ENCODE peak calls at places on chromosomes 7 and 10, in seven cellular contexts. G is mesendoderm, R is H1, A is neuronal stem cell, I is IMR-90, P is mesenchymal stem cell, Q is trophoblast cell. W is an unnamed sample.

GRCh38 chr7:28662236-28662635 is 249.9 kb downstream of the CREB5 start:
- DNase-seq in G (peak), R (no peak), A (no peak), I (no peak), P (no peak), Q (no peak), W (no peak)

GRCh38 chr7:87435546-87435945 is 39.9 kb downstream of the ABCB4 start:
- DNase-seq in G (no peak), R (no peak), A (no peak), I (peak), P (no peak), Q (no peak), W (no peak)

GRCh38 chr7:43454936-43455518 is 127.9 kb upstream of the STK17A start:
- DNase-seq in G (peak), R (no peak), A (peak), I (peak), P (peak), Q (peak), W (no peak)

GRCh38 chr10:98446121-98446655 is 547 bp downstream of the HPS1 start:
- DNase-seq in G (peak), R (no peak), A (peak), I (peak), P (peak), Q (no peak), W (peak)

GRCh38 chr7:82810558-82811259 is 352.0 kb downstream of the PCLO start:
- DNase-seq in G (peak), R (no peak), A (peak), I (peak), P (peak), Q (peak), W (no peak)

GRCh38 chr7:4631021-4631663 is 51.0 kb upstream of the FOXK1 start:
- DNase-seq in G (no peak), R (no peak), A (no peak), I (no peak), P (no peak), Q (no peak), W (no peak)

GRCh38 chr10:3671431-3671955 is 113.5 kb downstream of the KLF6 start:
- DNase-seq in G (peak), R (no peak), A (no peak), I (no peak), P (no peak), Q (peak), W (no peak)

GRCh38 chr10:100327007-100327700 is 2.9 kb downstream of the PKD2L1 start:
- DNase-seq in G (no peak), R (no peak), A (no peak), I (peak), P (no peak), Q (no peak), W (no peak)

GRCh38 chr7:91326516-91327209 is 62.4 kb downstream of the FZD1 start:
- DNase-seq in G (no peak), R (no peak), A (no peak), I (no peak), P (no peak), Q (no peak), W (no peak)

GRCh38 chr7:123916240-123916724 is 8.8 kb upstream of the SPAM1 start:
- DNase-seq in G (peak), R (peak), A (peak), I (peak), P (peak), Q (peak), W (peak)

GRCh38 chr10:29316308-29317026 is 27.6 kb downstream of the LYZL1 start:
- DNase-seq in G (no peak), R (no peak), A (no peak), I (no peak), P (no peak), Q (no peak), W (no peak)

GRCh38 chr10:27240891-27241639 is 468 bp upstream of the ACBD5 start:
- DNase-seq in G (peak), R (no peak), A (peak), I (no peak), P (peak), Q (peak), W (peak)

GRCh38 chr7:134343796-134344195 is 27.1 kb upstream of the SLC35B4 start:
- DNase-seq in G (no peak), R (no peak), A (no peak), I (no peak), P (no peak), Q (no peak), W (no peak)

GRCh38 chr7:149869867-149870266 is 3.9 kb upstream of the ATP6V0E2 start:
- DNase-seq in G (no peak), R (no peak), A (no peak), I (no peak), P (no peak), Q (no peak), W (peak)

GRCh38 chr7:134856141-134856540 is 76.7 kb downstream of the CALD1 start:
- DNase-seq in G (peak), R (no peak), A (no peak), I (no peak), P (peak), Q (no peak), W (no peak)

GRCh38 chr7:134941947-134942346 is 44.4 kb upstream of the AGBL3 start:
- DNase-seq in G (peak), R (no peak), A (no peak), I (no peak), P (no peak), Q (peak), W (no peak)

GRCh38 chr7:116543664-116544063 is 18.8 kb downstream of the CAV1 start:
- DNase-seq in G (peak), R (no peak), A (no peak), I (peak), P (peak), Q (no peak), W (no peak)

GRCh38 chr7:139720705-139721231 is 57.0 kb downstream of the HIPK2 start:
- DNase-seq in G (no peak), R (no peak), A (no peak), I (peak), P (peak), Q (no peak), W (no peak)

GRCh38 chr10:95464280-95464679 is 96.9 kb downstream of the SORBS1 start:
- DNase-seq in G (no peak), R (no peak), A (no peak), I (no peak), P (no peak), Q (no peak), W (no peak)

GRCh38 chr7:134701272-134701671 is 54.6 kb downstream of the BPGM start:
- DNase-seq in G (peak), R (no peak), A (no peak), I (peak), P (peak), Q (peak), W (no peak)

GRCh38 chr7:30880090-30880704 is 31.5 kb upstream of the AQP1 start:
- DNase-seq in G (no peak), R (no peak), A (no peak), I (no peak), P (peak), Q (peak), W (no peak)

GRCh38 chr10:82874671-82875070 is 999.7 kb downstream of the NRG3 start:
- DNase-seq in G (no peak), R (no peak), A (no peak), I (no peak), P (peak), Q (no peak), W (no peak)

GRCh38 chr10:3123571-3124411 is 48.8 kb downstream of the PITRM1 start:
- DNase-seq in G (no peak), R (no peak), A (no peak), I (no peak), P (no peak), Q (no peak), W (no peak)

GRCh38 chr7:33050425-33051318 is 11.9 kb downstream of the NT5C3A start:
- DNase-seq in G (peak), R (no peak), A (no peak), I (peak), P (peak), Q (peak), W (no peak)

GRCh38 chr10:103921750-103922195 is 3.8 kb upstream of the STN1 start:
- DNase-seq in G (peak), R (no peak), A (no peak), I (peak), P (no peak), Q (no peak), W (peak)

GRCh38 chr10:132058111-132058745 is 7.5 kb upstream of the JAKMIP3 start:
- DNase-seq in G (no peak), R (no peak), A (no peak), I (no peak), P (no peak), Q (no peak), W (no peak)

GRCh38 chr7:139889186-139889871 is 60.3 kb downstream of the TBXAS1 start:
- DNase-seq in G (no peak), R (no peak), A (no peak), I (peak), P (no peak), Q (no peak), W (no peak)

GRCh38 chr7:90188281-90188680 is 23.3 kb upstream of the STEAP2 start:
- DNase-seq in G (no peak), R (no peak), A (no peak), I (no peak), P (no peak), Q (no peak), W (no peak)

GRCh38 chr7:131909151-131909768 is 352.8 kb upstream of the PODXL start:
- DNase-seq in G (no peak), R (no peak), A (no peak), I (no peak), P (no peak), Q (no peak), W (peak)

GRCh38 chr7:1966631-1967200 is 266.0 kb downstream of the MAD1L1 start:
- DNase-seq in G (no peak), R (no peak), A (no peak), I (no peak), P (no peak), Q (no peak), W (no peak)

GRCh38 chr7:158595068-158595467 is 7.4 kb upstream of the PTPRN2 start:
- DNase-seq in G (peak), R (no peak), A (peak), I (peak), P (peak), Q (no peak), W (peak)

GRCh38 chr7:29371472-29371871 is 176.9 kb downstream of the CHN2 start:
- DNase-seq in G (no peak), R (no peak), A (no peak), I (no peak), P (no peak), Q (no peak), W (no peak)

GRCh38 chr10:96407560-96408069 is 48.8 kb upstream of the OPALIN start:
- DNase-seq in G (no peak), R (no peak), A (no peak), I (no peak), P (no peak), Q (no peak), W (peak)

GRCh38 chr10:113753020-113753692 is 1.7 kb downstream of the PLEKHS1 start:
- DNase-seq in G (no peak), R (no peak), A (no peak), I (peak), P (no peak), Q (no peak), W (no peak)

GRCh38 chr7:108037140-108037539 is 34.2 kb upstream of the LAMB1 start:
- DNase-seq in G (no peak), R (no peak), A (no peak), I (no peak), P (no peak), Q (no peak), W (no peak)

GRCh38 chr10:133439517-133440461 is 14.0 kb upstream of the SCART1 start:
- DNase-seq in G (no peak), R (no peak), A (no peak), I (no peak), P (no peak), Q (no peak), W (no peak)

GRCh38 chr10:133442967-133443924 is 10.5 kb upstream of the SCART1 start:
- DNase-seq in G (no peak), R (no peak), A (no peak), I (no peak), P (no peak), Q (no peak), W (no peak)

GRCh38 chr10:133440633-133441285 is 13.0 kb upstream of the SCART1 start:
- DNase-seq in G (no peak), R (no peak), A (no peak), I (no peak), P (no peak), Q (no peak), W (no peak)

GRCh38 chr10:133442191-133442966 is 11.4 kb upstream of the SCART1 start:
- DNase-seq in G (no peak), R (no peak), A (no peak), I (no peak), P (no peak), Q (no peak), W (no peak)

DNA sequence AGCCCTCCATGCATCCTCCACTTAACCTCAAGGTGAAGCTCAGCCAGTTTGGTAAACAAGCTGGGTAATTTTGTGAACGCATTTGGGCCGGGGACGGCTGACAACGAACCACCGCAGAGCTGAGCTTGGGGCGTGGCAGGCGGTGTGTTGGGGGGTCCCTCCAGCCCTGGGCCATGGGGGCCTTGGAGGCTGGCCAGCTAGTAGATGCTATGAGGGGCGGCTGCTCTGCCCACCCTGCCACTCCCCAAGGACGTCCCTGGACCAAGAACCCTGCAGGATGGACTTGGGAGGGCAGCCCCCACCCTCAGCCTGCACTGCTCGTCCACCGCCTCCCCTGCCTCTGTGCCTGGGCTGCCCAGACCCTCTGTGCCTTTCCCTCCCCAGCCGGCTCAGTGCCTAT is 12.0 kb upstream of the SCART1 start:
- DNase-seq in G (no peak), R (no peak), A (no peak), I (no peak), P (no peak), Q (no peak), W (no peak)
- H4K8ac ChIP-seq in G (no peak), R (no peak), A (peak), I (no peak), P (no peak), Q (no peak), W (no peak)

GRCh38 chr10:32050145-32050544 is 6.1 kb downstream of the KIF5B start:
- DNase-seq in G (peak), R (no peak), A (no peak), I (no peak), P (no peak), Q (no peak), W (no peak)
- H3K4me2 ChIP-seq in G (peak), R (peak), A (no peak), I (peak), P (no peak), Q (peak), W (peak)

GRCh38 chr7:155886391-155887173 is 74.3 kb upstream of the SHH start:
- DNase-seq in G (no peak), R (no peak), A (no peak), I (no peak), P (no peak), Q (no peak), W (no peak)
- H4K8ac ChIP-seq in G (no peak), R (no peak), A (no peak), I (peak), P (no peak), Q (no peak), W (no peak)

GRCh38 chr7:49453486-49453885 is 320.0 kb upstream of the VWC2 start:
- DNase-seq in G (no peak), R (no peak), A (no peak), I (no peak), P (no peak), Q (no peak), W (no peak)
- H3K4me2 ChIP-seq in G (no peak), R (no peak), A (no peak), I (no peak), P (no peak), Q (no peak), W (no peak)

DNA sequence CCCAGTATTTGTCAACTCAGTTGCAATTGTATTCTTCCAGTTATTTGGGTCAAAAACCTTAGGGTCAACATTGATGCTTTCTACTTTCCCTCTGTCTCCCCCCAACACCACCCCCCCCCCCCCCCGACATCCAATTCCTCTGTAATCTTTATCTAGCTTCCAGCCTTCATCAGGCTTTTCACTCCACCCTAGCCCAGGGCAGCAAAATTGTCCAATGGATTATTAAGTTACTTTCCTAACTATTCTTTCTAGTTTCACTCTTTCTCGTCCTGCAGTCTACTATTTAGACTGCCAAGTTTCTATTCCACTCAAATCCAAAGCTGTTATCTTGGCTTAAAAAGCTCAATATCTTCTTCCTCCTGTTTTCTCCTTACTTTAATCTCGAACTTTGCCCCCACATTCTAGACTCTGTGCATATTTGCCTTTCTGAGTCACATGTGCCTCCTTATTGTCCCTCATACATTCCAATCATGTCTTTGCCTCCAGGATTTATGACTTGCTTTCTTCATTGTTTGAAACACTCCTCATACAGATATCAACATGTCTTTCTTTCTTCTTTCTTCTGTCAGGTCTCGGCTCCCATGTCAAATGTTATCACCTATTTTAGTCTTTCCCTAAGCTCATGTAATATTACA is 196.6 kb upstream of the TMEM196 start:
- DNase-seq in G (no peak), R (no peak), A (no peak), I (no peak), P (peak), Q (peak), W (no peak)
- H4K8ac ChIP-seq in G (no peak), R (no peak), A (no peak), I (no peak), P (no peak), Q (no peak), W (no peak)

DNA sequence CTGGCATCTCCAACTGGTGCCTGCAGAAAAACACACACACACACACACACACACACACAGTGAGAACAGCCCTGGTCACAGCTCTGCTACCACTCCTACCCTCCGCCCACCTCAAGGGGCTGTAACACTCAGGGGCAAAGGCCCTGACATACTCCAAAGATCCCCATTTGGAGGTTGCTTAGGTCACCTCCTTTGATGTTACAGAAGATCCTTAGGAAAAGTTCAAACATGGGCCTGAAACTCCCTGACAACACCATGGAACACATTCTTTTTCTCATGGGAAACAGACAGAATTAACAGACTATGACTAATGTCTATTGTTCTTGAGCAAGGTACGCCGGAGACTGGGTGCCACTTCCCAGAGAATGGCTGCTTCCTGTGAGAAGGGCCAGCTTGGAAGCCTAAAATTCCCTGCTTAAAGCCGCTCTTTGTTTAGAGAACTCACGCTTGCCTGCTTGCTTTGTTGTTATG is 27.7 kb downstream of the DENND11 start:
- DNase-seq in G (peak), R (peak), A (peak), I (no peak), P (no peak), Q (peak), W (peak)
- H3K4me2 ChIP-seq in G (no peak), R (no peak), A (peak), I (no peak), P (no peak), Q (peak), W (no peak)

GRCh38 chr10:31381171-31381570 is 62.2 kb downstream of the ZEB1 start:
- DNase-seq in G (no peak), R (no peak), A (no peak), I (no peak), P (no peak), Q (no peak), W (no peak)
- H4K8ac ChIP-seq in G (no peak), R (no peak), A (no peak), I (no peak), P (no peak), Q (no peak), W (no peak)

DNA sequence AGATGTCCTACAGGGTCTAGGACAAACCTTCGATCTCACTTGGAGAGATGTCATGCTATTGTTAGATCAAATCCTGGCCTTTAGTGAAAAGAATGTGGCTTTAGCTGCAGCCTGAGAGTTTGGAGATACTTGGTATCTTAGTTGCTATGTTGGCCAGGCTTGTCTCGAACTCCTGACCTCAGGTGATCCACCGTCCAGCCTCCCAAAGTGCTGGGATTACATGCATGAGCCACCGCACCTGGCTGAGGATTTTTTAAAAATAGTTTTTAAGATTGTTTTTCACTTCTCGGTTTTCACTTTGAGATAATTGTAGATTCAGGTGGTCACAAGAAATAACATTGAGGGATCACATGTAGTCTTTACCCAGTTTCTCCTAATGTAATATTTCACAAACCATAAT is 738.3 kb upstream of the POM121L12 start:
- DNase-seq in G (no peak), R (no peak), A (no peak), I (no peak), P (no peak), Q (no peak), W (no peak)
- H3K4me2 ChIP-seq in G (no peak), R (no peak), A (no peak), I (no peak), P (no peak), Q (no peak), W (no peak)